ENCODE peak calls at places on chromosomes 3 and 15, in nine cellular contexts. H is colonic mucosa, Y is H9, F is GM23248, J is fibroblast of lung, Q is IMR-90, W is SK-N-SH, M is astrocyte, V is PC-3. R is an unnamed sample.

GRCh38 chr15:90154861-90155626 is 46.1 kb upstream of the SEMA4B start:
- DNase-seq in M (peak; percentile 77), W (peak; percentile 37), V (peak; percentile 97), Y (no peak), H (peak; percentile 64), Q (peak; percentile 95), F (peak; percentile 64), J (peak; percentile 82), R (no peak)

GRCh38 chr3:67655364-67656121 is 1.1 kb upstream of the SUCLG2 start:
- DNase-seq in H (peak; percentile 35), W (no peak), Y (no peak), F (peak; percentile 16), J (no peak), Q (no peak), V (no peak), M (no peak), R (no peak)

GRCh38 chr15:67121725-67122600 is 56.6 kb downstream of the SMAD3 start:
- DNase-seq in V (no peak), H (no peak), Y (no peak), M (no peak), Q (no peak), J (no peak), F (no peak), W (no peak), R (no peak)

GRCh38 chr3:126482503-126483255 is 7.0 kb upstream of the ZXDC start:
- DNase-seq in Q (no peak), F (no peak), V (no peak), J (no peak), Y (no peak), H (no peak), M (no peak), W (no peak), R (no peak)

GRCh38 chr3:8872291-8872690 is 91.0 kb downstream of the RAD18 start:
- DNase-seq in M (no peak), Y (no peak), J (no peak), W (no peak), H (no peak), Q (no peak), F (no peak), V (no peak), R (no peak)

GRCh38 chr3:4474683-4475490 is 7.8 kb upstream of the SUMF1 start:
- DNase-seq in V (peak; percentile 88), H (no peak), J (peak; percentile 78), M (peak; percentile 74), Q (peak; percentile 69), W (no peak), Y (no peak), F (peak; percentile 65), R (peak; percentile 31)

GRCh38 chr3:138493804-138494606 is 59.6 kb downstream of the ESYT3 start:
- DNase-seq in J (peak; percentile 57), M (peak; percentile 43), Y (no peak), Q (peak; percentile 87), V (peak; percentile 75), F (peak; percentile 90), W (no peak), H (no peak), R (no peak)

GRCh38 chr3:62735510-62735909 is 139.7 kb downstream of the CADPS start:
- DNase-seq in W (no peak), M (no peak), F (no peak), Q (no peak), H (no peak), J (no peak), V (no peak), Y (no peak), R (no peak)

GRCh38 chr15:29183071-29183831 is 86.4 kb downstream of the NSMCE3 start:
- DNase-seq in M (no peak), V (peak; percentile 75), J (no peak), Q (no peak), F (peak; percentile 19), W (no peak), Y (no peak), H (no peak), R (no peak)

GRCh38 chr15:90591524-90591923 is 61.8 kb downstream of the CRTC3 start:
- DNase-seq in Y (no peak), V (no peak), W (no peak), F (no peak), M (no peak), H (no peak), J (no peak), Q (no peak), R (no peak)

GRCh38 chr3:130895690-130896089 is 1.8 kb downstream of the ATP2C1 start:
- DNase-seq in Y (no peak), H (no peak), M (no peak), V (no peak), J (no peak), W (no peak), Q (no peak), F (no peak), R (no peak)

DNA sequence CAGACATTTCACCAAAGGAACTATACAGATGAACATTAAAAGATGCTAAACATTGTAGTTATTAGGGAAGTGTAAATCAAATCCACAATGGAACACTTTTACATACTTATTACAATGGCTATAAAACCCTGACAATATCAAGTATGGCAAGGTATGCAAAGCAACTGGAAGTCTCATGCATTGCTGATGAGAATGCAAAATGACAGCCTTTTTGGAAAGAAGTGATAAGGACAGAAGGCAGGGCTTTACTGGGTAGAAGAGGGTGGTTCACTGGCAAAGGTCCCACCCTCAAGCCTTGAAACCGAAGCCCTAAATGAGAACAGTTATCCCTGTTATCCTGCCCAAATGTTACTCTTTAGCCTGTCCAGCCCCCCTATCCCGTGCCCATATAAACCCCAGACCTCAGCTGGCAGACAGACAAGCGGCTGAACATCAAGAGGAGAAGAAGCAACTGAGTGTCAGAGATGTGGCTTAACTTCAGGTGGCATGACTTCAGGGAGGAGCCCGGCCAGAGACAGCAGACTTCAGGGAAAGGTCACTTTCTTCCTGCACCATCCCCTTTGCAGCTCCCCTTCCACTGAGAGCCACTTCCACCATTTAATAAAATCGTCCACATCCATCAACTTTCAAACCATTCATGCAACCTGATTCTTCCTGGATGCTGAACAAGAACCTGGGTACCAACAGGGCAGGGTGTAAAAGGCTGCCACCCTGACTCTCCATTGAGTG is 722 bp upstream of the GCSAM start:
- DNase-seq in J (no peak), Q (no peak), M (no peak), W (no peak), F (no peak), Y (no peak), V (no peak), H (no peak), R (no peak)
- H3K9ac ChIP-seq in J (no peak overlapping the region), Q (no peak overlapping the region), M (no peak overlapping the region), W (no peak overlapping the region), F (no peak overlapping the region), Y (no peak overlapping the region), V (no peak overlapping the region), H (no peak overlapping the region), R (no peak overlapping the region)

GRCh38 chr15:58141894-58142293 is 3.7 kb downstream of the AQP9 start:
- DNase-seq in J (no peak), M (no peak), F (no peak), V (no peak), H (no peak), Q (no peak), W (no peak), Y (no peak), R (no peak)

GRCh38 chr15:58142827-58143226 is 4.6 kb downstream of the AQP9 start:
- DNase-seq in Y (no peak), H (no peak), F (no peak), J (no peak), V (no peak), M (no peak), W (no peak), Q (no peak), R (no peak)

GRCh38 chr15:58138106-58138505 is at the start of gene AQP9:
- DNase-seq in J (no peak), H (no peak), Q (no peak), W (no peak), M (no peak), V (no peak), Y (no peak), F (peak; percentile 40), R (no peak)

GRCh38 chr15:58137686-58138085 is 495 bp upstream of the AQP9 start:
- DNase-seq in Q (no peak), H (no peak), V (no peak), Y (no peak), W (no peak), M (no peak), J (no peak), F (no peak), R (no peak)

DNA sequence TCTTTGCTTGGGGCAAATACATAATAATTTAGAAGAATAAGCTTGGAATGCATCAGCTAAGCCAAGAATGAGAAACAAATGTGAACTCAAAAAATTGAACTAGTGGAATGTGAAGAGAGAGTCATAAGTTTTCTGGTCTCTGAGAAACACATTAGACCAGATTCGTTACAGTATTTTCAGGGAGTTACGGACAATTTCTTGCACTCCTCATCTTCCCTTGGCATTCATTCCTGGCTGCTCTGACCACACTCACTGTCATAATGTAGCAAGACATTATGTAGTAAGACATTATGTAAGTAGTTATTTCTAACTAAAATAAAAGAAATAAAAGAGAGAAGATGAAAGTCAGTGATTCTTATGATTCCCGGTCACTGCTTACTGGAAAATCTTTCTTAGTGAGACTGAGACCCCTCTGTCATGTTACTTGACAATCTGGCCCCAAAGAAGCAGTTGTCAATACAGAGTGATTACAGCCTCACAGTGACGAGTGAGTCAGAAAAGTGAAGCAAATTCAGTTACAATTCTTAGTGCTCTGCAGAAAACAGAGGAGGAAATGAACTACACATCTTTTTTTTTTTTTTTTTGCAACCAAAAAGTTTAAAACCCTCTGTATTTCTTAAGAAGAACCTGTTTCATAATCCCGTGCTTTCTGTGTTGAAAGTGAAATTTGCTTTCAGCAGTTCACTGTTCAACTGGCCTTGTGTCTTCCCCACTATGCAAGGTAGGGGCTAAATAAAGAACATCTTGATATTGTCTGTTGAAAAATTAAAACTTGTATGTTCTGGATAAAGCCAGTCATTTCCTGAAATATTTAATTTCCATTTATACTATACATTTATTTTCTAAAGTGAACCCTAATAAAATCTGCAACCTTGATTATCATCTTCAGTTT is 1.7 kb downstream of the AQP9 start:
- DNase-seq in W (no peak), F (peak; percentile 79), Y (no peak), J (no peak), H (no peak), Q (no peak), M (no peak), V (no peak), R (no peak)
- H3K9ac ChIP-seq in W (no peak overlapping the region), F (peak overlapping the region; percentile 34), Y (no peak overlapping the region), J (no peak overlapping the region), H (no peak overlapping the region), Q (no peak overlapping the region), M (no peak overlapping the region), V (no peak overlapping the region), R (no peak overlapping the region)

DNA sequence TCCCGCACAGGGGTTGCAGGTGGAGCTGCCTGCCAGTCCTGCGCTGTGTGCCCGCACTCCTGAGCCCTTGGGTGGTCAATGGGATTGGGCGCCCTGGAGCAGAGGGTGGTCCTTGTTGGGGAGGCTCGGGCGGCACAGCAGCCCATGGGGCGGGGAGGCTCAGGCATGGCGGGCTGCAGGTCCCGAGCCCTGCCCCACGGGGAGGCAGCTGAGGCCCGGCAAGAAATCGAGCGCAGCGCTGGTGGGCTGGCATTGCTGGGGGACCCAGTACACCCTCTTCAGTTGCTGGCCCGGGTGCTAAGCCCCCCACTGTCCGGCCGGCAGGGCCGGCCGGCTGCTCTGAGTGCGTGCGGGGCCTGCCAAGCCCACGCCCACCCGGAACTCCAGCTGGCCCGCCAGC is 27.9 kb downstream of the NCK1 start:
- DNase-seq in M (no peak), H (no peak), F (no peak), W (no peak), J (no peak), Y (no peak), V (no peak), Q (no peak), R (no peak)
- H3K9ac ChIP-seq in M (no peak overlapping the region), H (no peak overlapping the region), F (no peak overlapping the region), W (no peak overlapping the region), J (no peak overlapping the region), Y (no peak overlapping the region), V (no peak overlapping the region), Q (no peak overlapping the region), R (no peak overlapping the region)

GRCh38 chr3:46882377-46883015 is 5.0 kb downstream of the PTH1R start:
- DNase-seq in F (peak; percentile 52), V (no peak), H (no peak), M (no peak), W (peak; percentile 82), Q (no peak), Y (no peak), J (peak; percentile 4), R (peak; percentile 39)
- H3K9ac ChIP-seq in F (peak overlapping the region; percentile 34), V (no peak overlapping the region), H (peak overlapping the region; percentile 43), M (peak overlapping the region; percentile 23), W (no peak overlapping the region), Q (peak overlapping the region; percentile 40), Y (no peak overlapping the region), J (no peak overlapping the region), R (peak overlapping the region; percentile 60)